ENCODE peak calls at places on chromosomes 16 and 17, in eight cellular contexts. M is IMR-90, D is HepG2, B is WTC11, A is K562, C is H1, N is SK-N-SH, X is GM12878. Z is an unnamed sample.

GRCh38 chr17:35786941-35787432 is 8.5 kb downstream of the MMP28 start:
- DNase-seq in A (no peak), B (no peak), N (peak; percentile 86), M (peak; percentile 60), X (no peak), C (no peak), D (no peak), Z (peak; percentile 37)

GRCh38 chr17:73513426-73513825 is 130.8 kb downstream of the SDK2 start:
- DNase-seq in M (no peak), N (no peak), D (no peak), A (no peak), B (no peak), X (no peak), C (no peak), Z (no peak)

GRCh38 chr17:66398617-66399016 is 96.2 kb downstream of the PRKCA start:
- DNase-seq in A (no peak), B (no peak), N (peak; percentile 70), M (no peak), C (no peak), X (no peak), D (no peak), Z (no peak)

GRCh38 chr16:12317121-12317810 is 340.7 kb downstream of the SNX29 start:
- DNase-seq in B (no peak), M (no peak), C (no peak), A (no peak), X (no peak), N (no peak), D (no peak), Z (no peak)

GRCh38 chr17:81298325-81298990 is 3.4 kb upstream of the SLC38A10 start:
- DNase-seq in X (no peak), B (no peak), N (no peak), M (no peak), D (peak; percentile 34), C (no peak), A (no peak), Z (no peak)

GRCh38 chr16:12526521-12526920 is 277.2 kb downstream of the CPPED1 start:
- DNase-seq in M (no peak), C (no peak), N (no peak), A (no peak), X (no peak), B (no peak), D (no peak), Z (no peak)

GRCh38 chr16:1964046-1964505 is 550 bp downstream of the RPS2 start:
- DNase-seq in C (no peak), D (no peak), B (no peak), A (no peak), N (no peak), X (no peak), M (no peak), Z (no peak)

GRCh38 chr16:55056585-55057520 is 126.2 kb downstream of the IRX5 start:
- DNase-seq in A (no peak), X (no peak), M (no peak), B (peak; percentile 81), N (peak; percentile 87), D (no peak), C (no peak), Z (peak; percentile 19)

GRCh38 chr16:88315543-88316105 is 67.1 kb upstream of the ZNF469 start:
- DNase-seq in M (peak; percentile 77), A (peak; percentile 65), X (no peak), D (peak; percentile 50), C (no peak), N (no peak), B (no peak), Z (peak; percentile 75)

GRCh38 chr17:48002920-48003685 is 32.2 kb downstream of the CDK5RAP3 start:
- DNase-seq in C (no peak), M (no peak), N (peak; percentile 86), B (peak; percentile 50), A (no peak), X (no peak), D (no peak), Z (no peak)

GRCh38 chr17:48002208-48002919 is 31.5 kb downstream of the CDK5RAP3 start:
- DNase-seq in C (no peak), D (peak; percentile 50), M (peak; percentile 87), A (peak; percentile 47), N (no peak), B (no peak), X (peak; percentile 75), Z (peak; percentile 36)

GRCh38 chr17:48004973-48005372 is 32.6 kb downstream of the COPZ2 start:
- DNase-seq in X (no peak), C (no peak), N (no peak), D (no peak), B (no peak), A (no peak), M (no peak), Z (no peak)

GRCh38 chr17:48001187-48001586 is 30.3 kb downstream of the CDK5RAP3 start:
- DNase-seq in X (no peak), D (no peak), M (peak; percentile 20), A (no peak), B (no peak), C (no peak), N (no peak), Z (no peak)

GRCh38 chr17:48003686-48004120 is 32.8 kb downstream of the CDK5RAP3 start:
- DNase-seq in X (no peak), B (no peak), D (no peak), A (no peak), N (no peak), C (no peak), M (no peak), Z (no peak)
- TF ChIP-seq USF2 in X (no peak), B (no peak), D (no peak), A (no peak), N (no peak), C (no peak), M (no peak), Z (no peak)

GRCh38 chr17:74523308-74523707 is 8.0 kb downstream of the CD300LB start:
- DNase-seq in X (no peak), C (no peak), D (no peak), N (no peak), M (no peak), A (no peak), B (no peak), Z (no peak)
- TF ChIP-seq USF2 in X (no peak), C (no peak), D (no peak), N (no peak), M (no peak), A (no peak), B (no peak), Z (no peak)

GRCh38 chr16:17331071-17331521 is 139.7 kb downstream of the XYLT1 start:
- DNase-seq in A (no peak), C (no peak), X (no peak), N (no peak), M (no peak), D (no peak), B (no peak), Z (no peak)

GRCh38 chr16:17327671-17328335 is 143.0 kb downstream of the XYLT1 start:
- DNase-seq in C (no peak), M (peak; percentile 8), N (no peak), D (no peak), X (no peak), A (no peak), B (no peak), Z (no peak)

GRCh38 chr16:17330019-17330570 is 140.7 kb downstream of the XYLT1 start:
- DNase-seq in N (no peak), M (no peak), X (no peak), C (no peak), D (no peak), A (no peak), B (no peak), Z (no peak)

GRCh38 chr16:17329412-17329811 is 141.3 kb downstream of the XYLT1 start:
- DNase-seq in B (no peak), D (no peak), X (no peak), A (no peak), N (no peak), M (no peak), C (no peak), Z (no peak)

DNA sequence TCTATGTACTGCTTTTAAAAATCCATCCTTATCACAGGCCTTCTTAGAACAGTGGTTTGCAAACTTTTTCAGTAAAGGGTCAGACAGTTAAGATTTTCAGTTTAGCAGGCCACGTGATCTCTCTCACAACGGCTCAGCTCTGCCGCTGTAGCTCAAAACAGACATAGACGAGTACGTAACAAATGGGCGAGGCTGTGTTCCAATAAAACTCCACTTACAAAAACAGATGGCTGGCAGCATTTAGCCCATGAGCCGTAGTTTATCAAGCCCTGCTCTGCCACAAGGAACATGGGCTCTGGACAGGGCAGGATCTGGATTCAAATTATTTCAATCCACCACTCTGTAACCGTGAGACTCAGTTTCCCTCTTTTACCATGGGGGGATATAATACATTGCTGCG is 141.8 kb downstream of the XYLT1 start:
- DNase-seq in B (no peak), D (no peak), X (no peak), C (no peak), N (peak; percentile 63), M (no peak), A (no peak), Z (no peak)
- TF ChIP-seq USF2 in B (no peak), D (no peak), X (no peak), C (no peak), N (no peak), M (no peak), A (no peak), Z (no peak)

DNA sequence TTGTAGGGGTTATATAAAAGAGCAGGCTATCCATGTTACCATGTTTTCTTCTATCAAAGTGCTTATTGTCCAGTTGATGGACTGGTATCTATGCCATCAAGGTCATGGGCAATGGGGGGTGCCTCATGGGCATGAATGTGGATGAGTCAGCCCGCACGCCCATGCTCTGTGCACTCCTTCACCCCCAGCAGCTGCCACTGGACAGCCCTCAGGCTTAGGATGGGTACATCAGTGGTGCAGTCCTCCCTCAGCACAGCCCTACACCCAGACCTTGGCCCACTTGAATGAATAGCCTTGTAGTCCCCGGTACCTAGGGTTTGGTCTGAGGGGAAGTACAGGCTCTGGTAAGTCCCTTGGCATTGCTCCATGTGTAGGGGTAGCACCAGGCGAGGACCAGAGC is 10.3 kb upstream of the GNA13 start:
- DNase-seq in M (no peak), N (no peak), B (no peak), D (peak; percentile 15), C (no peak), X (no peak), A (no peak), Z (no peak)
- TF ChIP-seq USF2 in M (no peak), N (no peak), B (no peak), D (no peak), C (no peak), X (no peak), A (no peak), Z (no peak)

GRCh38 chr17:40358323-40359038 is 6.1 kb downstream of the GJD3 start:
- DNase-seq in C (no peak), M (peak; percentile 80), B (peak; percentile 94), A (peak; percentile 89), N (peak; percentile 92), X (no peak), D (peak; percentile 79), Z (peak; percentile 96)
- TF ChIP-seq USF2 in C (no peak), M (no peak), B (no peak), A (no peak), N (no peak), X (no peak), D (no peak), Z (no peak)